ENCODE peak calls at places on chromosome 2, in six cellular contexts. Z, Y, L, I, O and S are unnamed samples.

GRCh38 chr2:105800036-105800755 is 55.5 kb downstream of the NCK2 start:
- DNase-seq in I (no peak), Y (no peak), Z (no peak), L (no peak), O (peak; percentile 34), S (no peak)

GRCh38 chr2:41400057-41400665 is 647.7 kb upstream of the PKDCC start:
- DNase-seq in Y (no peak), I (no peak), O (no peak), L (no peak), Z (no peak), S (no peak)

GRCh38 chr2:75558786-75559428 is 1.8 kb downstream of the EVA1A start:
- DNase-seq in Y (no peak), O (peak; percentile 41), L (no peak), I (no peak), Z (no peak), S (no peak)

GRCh38 chr2:165113414-165113813 is 90.4 kb downstream of the SCN3A start:
- DNase-seq in Z (no peak), I (no peak), L (no peak), O (peak; percentile 58), Y (no peak), S (no peak)

GRCh38 chr2:168528016-168528415 is 71.9 kb downstream of the CERS6 start:
- DNase-seq in O (no peak), Y (no peak), Z (no peak), L (no peak), I (no peak), S (no peak)

GRCh38 chr2:106789185-106789584 is 96.8 kb downstream of the ST6GAL2 start:
- DNase-seq in I (no peak), O (no peak), Z (no peak), Y (peak; percentile 1), L (no peak), S (no peak)

GRCh38 chr2:237091779-237092436 is 6.2 kb downstream of the COPS8 start:
- DNase-seq in Z (no peak), I (no peak), Y (peak; percentile 28), O (peak; percentile 69), L (no peak), S (no peak)

GRCh38 chr2:28818053-28818452 is 7.4 kb downstream of the SPDYA start:
- DNase-seq in Y (no peak), O (no peak), Z (no peak), L (no peak), I (no peak), S (no peak)

GRCh38 chr2:121104721-121105141 is 180.3 kb downstream of the TFCP2L1 start:
- DNase-seq in O (peak; percentile 13), L (no peak), I (peak; percentile 31), Y (no peak), Z (no peak), S (no peak)

GRCh38 chr2:979286-979928 is 28.8 kb downstream of the SNTG2 start:
- DNase-seq in I (no peak), Y (no peak), L (no peak), O (no peak), Z (no peak), S (no peak)

GRCh38 chr2:47345584-47345913 is 57.4 kb upstream of the MSH2 start:
- DNase-seq in I (no peak), O (no peak), Z (no peak), Y (no peak), L (no peak), S (no peak)

GRCh38 chr2:66849128-66849527 is 414.2 kb downstream of the MEIS1 start:
- DNase-seq in Y (no peak), L (no peak), Z (no peak), O (no peak), I (no peak), S (no peak)

GRCh38 chr2:205876127-205876526 is 193.8 kb downstream of the NRP2 start:
- DNase-seq in Z (no peak), O (no peak), Y (no peak), L (no peak), I (no peak), S (no peak)

GRCh38 chr2:37449686-37450392 is 105.4 kb downstream of the QPCT start:
- DNase-seq in L (no peak), Z (no peak), I (no peak), Y (no peak), O (peak; percentile 54), S (no peak)

GRCh38 chr2:236174608-236175001 is 6.4 kb upstream of the GBX2 start:
- DNase-seq in Z (no peak), Y (no peak), L (no peak), I (no peak), O (no peak), S (peak; percentile 39)

GRCh38 chr2:100033976-100034375 is 108.4 kb downstream of the AFF3 start:
- DNase-seq in I (no peak), L (no peak), O (no peak), Z (no peak), Y (no peak), S (no peak)

GRCh38 chr2:100034431-100034830 is 108.0 kb downstream of the AFF3 start:
- DNase-seq in O (no peak), Z (no peak), I (no peak), Y (no peak), L (no peak), S (no peak)

GRCh38 chr2:100031604-100032003 is 110.8 kb downstream of the AFF3 start:
- DNase-seq in Y (no peak), L (no peak), O (no peak), Z (no peak), I (no peak), S (no peak)

GRCh38 chr2:100029460-100029859 is 112.9 kb downstream of the AFF3 start:
- DNase-seq in I (no peak), L (no peak), O (no peak), Y (no peak), Z (no peak), S (no peak)
- TF ChIP-seq CTCF in I (peak; percentile 20), L (no peak), O (no peak), Y (peak; percentile 40), Z (no peak), S (peak; percentile 15)

GRCh38 chr2:35125871-35126270 is 1229.7 kb upstream of the CRIM1 start:
- DNase-seq in I (no peak), Z (no peak), L (no peak), O (no peak), Y (no peak), S (no peak)
- TF ChIP-seq CTCF in I (no peak), Z (no peak), L (no peak), O (no peak), Y (no peak), S (no peak)

GRCh38 chr2:231393149-231394131 is 2.1 kb upstream of the B3GNT7 start:
- DNase-seq in Z (peak; percentile 73), O (no peak), Y (no peak), L (no peak), I (no peak), S (no peak)
- TF ChIP-seq CTCF in Z (no peak), O (no peak), Y (peak; percentile 50), L (no peak), I (peak; percentile 42), S (no peak)

GRCh38 chr2:216114476-216115223 is 5.5 kb downstream of the XRCC5 start:
- DNase-seq in Y (peak; percentile 97), L (peak; percentile 95), I (peak; percentile 97), O (peak; percentile 99), Z (peak; percentile 85), S (peak; percentile 99)
- TF ChIP-seq CTCF in Y (peak; percentile 95), L (peak; percentile 85), I (peak; percentile 89), O (peak; percentile 96), Z (no peak), S (peak; percentile 93)

DNA sequence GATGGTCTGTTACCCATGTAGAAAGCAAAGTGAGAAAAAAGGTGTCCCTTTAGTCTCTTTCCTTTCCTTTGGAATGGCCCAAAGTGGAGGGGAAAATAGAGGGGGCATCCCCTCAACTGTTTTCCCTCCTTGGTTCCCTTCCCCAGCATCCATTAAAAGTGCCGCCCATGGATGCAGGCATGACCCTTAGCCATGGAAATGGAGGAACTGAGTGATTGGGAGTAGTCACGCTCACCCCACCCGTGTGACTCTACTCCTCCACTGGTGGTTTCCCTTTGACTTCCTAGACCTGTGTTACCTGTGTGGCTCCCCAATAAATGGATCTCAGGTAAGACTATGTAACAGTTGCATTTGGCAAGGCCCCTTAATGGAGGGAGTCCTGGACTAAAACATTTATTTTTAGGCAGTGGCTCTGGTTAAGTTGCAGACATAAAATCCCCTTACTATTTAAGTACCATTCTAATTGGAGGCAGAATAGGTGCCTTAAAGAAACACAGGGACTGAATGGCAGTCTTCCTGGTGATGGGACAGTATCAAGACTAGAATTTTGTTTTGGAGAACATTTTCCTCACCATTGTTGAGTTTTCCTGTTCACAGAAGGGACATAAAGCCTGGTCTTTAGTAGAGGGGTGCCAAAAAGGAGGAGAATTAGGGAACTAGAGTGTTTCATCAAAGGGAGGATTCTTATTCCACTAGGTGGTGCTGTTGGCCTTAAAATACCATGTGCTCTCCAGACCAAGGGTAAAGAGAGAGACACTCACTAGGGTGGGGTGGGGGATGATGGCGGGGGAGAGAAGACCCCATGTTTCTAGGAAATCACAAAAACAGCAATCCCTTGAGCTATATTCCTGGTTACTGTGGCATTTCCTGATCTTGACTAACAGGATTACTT is 25.7 kb upstream of the PLA2R1 start:
- DNase-seq in Z (no peak), Y (no peak), I (no peak), O (peak; percentile 25), L (no peak), S (no peak)
- TF ChIP-seq CTCF in Z (no peak), Y (peak; percentile 78), I (no peak), O (peak; percentile 32), L (no peak), S (peak; percentile 30)

DNA sequence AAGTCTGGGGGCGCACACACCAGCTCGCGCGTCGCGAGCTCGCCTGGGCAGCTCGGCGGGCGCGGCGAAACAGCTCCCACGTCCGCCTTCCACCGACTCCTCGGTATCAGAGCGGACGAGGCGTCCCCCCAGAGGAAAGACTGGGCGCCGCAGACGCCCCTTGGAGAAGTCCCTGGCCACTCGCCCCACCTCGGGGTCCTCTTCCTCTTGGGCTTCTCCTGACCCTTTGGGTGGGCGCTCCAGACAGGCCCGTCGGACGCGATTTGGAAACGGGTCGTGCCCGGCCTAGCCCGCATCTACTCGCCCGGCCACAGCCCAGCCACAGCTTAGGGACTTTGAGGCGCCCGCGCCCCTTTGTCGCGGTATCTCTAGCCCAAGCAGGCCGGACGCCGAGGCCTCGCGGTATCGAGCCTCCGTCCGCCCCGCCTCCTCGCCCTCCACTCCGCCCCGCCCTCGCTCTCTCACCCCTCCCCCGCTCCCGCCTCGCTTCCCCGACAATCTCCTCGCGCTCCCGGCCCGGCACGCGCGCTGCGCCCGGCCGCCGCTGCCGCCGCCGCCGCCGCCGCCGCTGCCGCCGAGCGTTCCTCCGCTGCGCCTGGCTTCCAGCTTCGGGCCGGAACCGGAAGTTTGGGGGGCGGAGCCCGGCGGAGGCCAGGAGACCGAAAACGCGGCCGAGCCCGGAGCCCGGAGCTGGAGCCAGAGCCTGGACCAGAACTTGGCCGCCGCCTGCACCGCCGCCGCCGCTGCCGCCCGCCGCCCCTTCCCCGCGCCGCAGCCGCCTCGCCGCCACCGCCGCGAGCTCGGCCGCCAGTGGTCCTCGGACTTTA is 752 bp upstream of the ACVR2A start:
- DNase-seq in I (peak; percentile 89), L (peak; percentile 96), Z (peak; percentile 88), O (peak; percentile 85), Y (peak; percentile 84), S (peak; percentile 86)
- TF ChIP-seq CTCF in I (peak; percentile 47), L (no peak), Z (no peak), O (peak; percentile 22), Y (peak; percentile 52), S (no peak)